ENCODE peak calls at places on chromosomes 7 and 10, in four cellular contexts. One of them, this sample, is unnamed.

GRCh38 chr10:71219918-71220688 is 7.7 kb downstream of the UNC5B start:
- DNase-seq in lower lobe of right lung: no peak
- DNase-seq in choroid plexus epithelial cell: no peak
- DNase-seq in ovary: no peak
- DNase-seq in this sample: no peak

GRCh38 chr10:109027534-109028185 is 895.7 kb downstream of the XPNPEP1 start:
- DNase-seq in lower lobe of right lung: no peak
- DNase-seq in ovary: no peak
- DNase-seq in choroid plexus epithelial cell: no peak
- DNase-seq in this sample: no peak

GRCh38 chr7:68321076-68321639 is 1277.1 kb upstream of the AUTS2 start:
- DNase-seq in lower lobe of right lung: no peak
- DNase-seq in ovary: peak; percentile 48
- DNase-seq in choroid plexus epithelial cell: no peak
- DNase-seq in this sample: no peak

GRCh38 chr10:31095677-31096076 is 64.0 kb upstream of the ZNF438 start:
- DNase-seq in lower lobe of right lung: no peak
- DNase-seq in choroid plexus epithelial cell: no peak
- DNase-seq in ovary: no peak
- DNase-seq in this sample: no peak

GRCh38 chr10:108789911-108790310 is 1133.4 kb downstream of the XPNPEP1 start:
- DNase-seq in choroid plexus epithelial cell: peak; percentile 70
- DNase-seq in ovary: no peak
- DNase-seq in lower lobe of right lung: no peak
- DNase-seq in this sample: no peak

GRCh38 chr10:63410633-63411032 is 55.1 kb downstream of the JMJD1C start:
- DNase-seq in choroid plexus epithelial cell: no peak
- DNase-seq in lower lobe of right lung: no peak
- DNase-seq in ovary: no peak
- DNase-seq in this sample: no peak

GRCh38 chr7:45569290-45569685 is 4.9 kb upstream of the ADCY1 start:
- DNase-seq in choroid plexus epithelial cell: no peak
- DNase-seq in ovary: no peak
- DNase-seq in lower lobe of right lung: no peak
- DNase-seq in this sample: no peak

GRCh38 chr10:11756766-11757315 is 14.7 kb downstream of the ECHDC3 start:
- DNase-seq in ovary: no peak
- DNase-seq in choroid plexus epithelial cell: no peak
- DNase-seq in lower lobe of right lung: no peak
- DNase-seq in this sample: peak; percentile 0

GRCh38 chr10:46541735-46542566 is 14.5 kb downstream of the GPRIN2 start:
- DNase-seq in lower lobe of right lung: peak; percentile 47
- DNase-seq in choroid plexus epithelial cell: no peak
- DNase-seq in ovary: peak; percentile 21
- DNase-seq in this sample: peak; percentile 26

GRCh38 chr7:7944619-7945282 is 23.8 kb upstream of the GLCCI1 start:
- DNase-seq in choroid plexus epithelial cell: peak; percentile 4
- DNase-seq in ovary: no peak
- DNase-seq in lower lobe of right lung: no peak
- DNase-seq in this sample: no peak

GRCh38 chr10:129790710-129791446 is 173.2 kb downstream of the EBF3 start:
- DNase-seq in lower lobe of right lung: no peak
- DNase-seq in choroid plexus epithelial cell: no peak
- DNase-seq in ovary: no peak
- DNase-seq in this sample: no peak

GRCh38 chr7:158497627-158498026 is 90.0 kb downstream of the PTPRN2 start:
- DNase-seq in lower lobe of right lung: no peak
- DNase-seq in ovary: no peak
- DNase-seq in choroid plexus epithelial cell: no peak
- DNase-seq in this sample: no peak

GRCh38 chr10:34814228-34815173 is 595 bp downstream of the PARD3 start:
- DNase-seq in choroid plexus epithelial cell: no peak
- DNase-seq in ovary: peak; percentile 79
- DNase-seq in lower lobe of right lung: no peak
- DNase-seq in this sample: no peak
- TF ChIP-seq CTCF in choroid plexus epithelial cell: no peak
- TF ChIP-seq CTCF in ovary: no peak
- TF ChIP-seq CTCF in lower lobe of right lung: no peak
- TF ChIP-seq CTCF in this sample: no peak

GRCh38 chr7:117896339-117896738 is 23.1 kb upstream of the CTTNBP2 start:
- DNase-seq in choroid plexus epithelial cell: no peak
- DNase-seq in ovary: no peak
- DNase-seq in lower lobe of right lung: no peak
- DNase-seq in this sample: no peak
- H3K4me3 ChIP-seq in choroid plexus epithelial cell: no peak overlapping the region
- H3K4me3 ChIP-seq in ovary: no peak overlapping the region
- H3K4me3 ChIP-seq in lower lobe of right lung: no peak overlapping the region
- H3K4me3 ChIP-seq in this sample: no peak overlapping the region

GRCh38 chr10:103600956-103601569 is 107.6 kb downstream of the NEURL1 start:
- DNase-seq in choroid plexus epithelial cell: no peak
- DNase-seq in ovary: no peak
- DNase-seq in lower lobe of right lung: no peak
- DNase-seq in this sample: peak; percentile 8

GRCh38 chr10:103600325-103600724 is 106.8 kb downstream of the NEURL1 start:
- DNase-seq in choroid plexus epithelial cell: no peak
- DNase-seq in lower lobe of right lung: no peak
- DNase-seq in ovary: no peak
- DNase-seq in this sample: no peak

GRCh38 chr10:103599907-103600306 is 106.4 kb downstream of the NEURL1 start:
- DNase-seq in lower lobe of right lung: no peak
- DNase-seq in choroid plexus epithelial cell: no peak
- DNase-seq in ovary: no peak
- DNase-seq in this sample: no peak

GRCh38 chr10:103599211-103599610 is 105.7 kb downstream of the NEURL1 start:
- DNase-seq in lower lobe of right lung: no peak
- DNase-seq in ovary: peak; percentile 45
- DNase-seq in choroid plexus epithelial cell: no peak
- DNase-seq in this sample: peak; percentile 55

GRCh38 chr10:103598654-103599115 is 105.2 kb downstream of the NEURL1 start:
- DNase-seq in choroid plexus epithelial cell: peak; percentile 79
- DNase-seq in lower lobe of right lung: no peak
- DNase-seq in ovary: peak; percentile 70
- DNase-seq in this sample: peak; percentile 80
- TF ChIP-seq CTCF in choroid plexus epithelial cell: peak; percentile 82
- TF ChIP-seq CTCF in lower lobe of right lung: peak; percentile 54
- TF ChIP-seq CTCF in ovary: peak; percentile 74
- TF ChIP-seq CTCF in this sample: peak; percentile 74

GRCh38 chr7:38862666-38863065 is 46.3 kb downstream of the VPS41 start:
- DNase-seq in ovary: no peak
- DNase-seq in choroid plexus epithelial cell: no peak
- DNase-seq in lower lobe of right lung: no peak
- DNase-seq in this sample: no peak

GRCh38 chr7:38855389-38855788 is 53.6 kb downstream of the VPS41 start:
- DNase-seq in ovary: no peak
- DNase-seq in lower lobe of right lung: no peak
- DNase-seq in choroid plexus epithelial cell: no peak
- DNase-seq in this sample: no peak

GRCh38 chr7:38855867-38856266 is 53.1 kb downstream of the VPS41 start:
- DNase-seq in choroid plexus epithelial cell: no peak
- DNase-seq in ovary: no peak
- DNase-seq in lower lobe of right lung: no peak
- DNase-seq in this sample: no peak

GRCh38 chr7:38863609-38864291 is 45.2 kb downstream of the VPS41 start:
- DNase-seq in lower lobe of right lung: no peak
- DNase-seq in ovary: no peak
- DNase-seq in choroid plexus epithelial cell: no peak
- DNase-seq in this sample: no peak

DNA sequence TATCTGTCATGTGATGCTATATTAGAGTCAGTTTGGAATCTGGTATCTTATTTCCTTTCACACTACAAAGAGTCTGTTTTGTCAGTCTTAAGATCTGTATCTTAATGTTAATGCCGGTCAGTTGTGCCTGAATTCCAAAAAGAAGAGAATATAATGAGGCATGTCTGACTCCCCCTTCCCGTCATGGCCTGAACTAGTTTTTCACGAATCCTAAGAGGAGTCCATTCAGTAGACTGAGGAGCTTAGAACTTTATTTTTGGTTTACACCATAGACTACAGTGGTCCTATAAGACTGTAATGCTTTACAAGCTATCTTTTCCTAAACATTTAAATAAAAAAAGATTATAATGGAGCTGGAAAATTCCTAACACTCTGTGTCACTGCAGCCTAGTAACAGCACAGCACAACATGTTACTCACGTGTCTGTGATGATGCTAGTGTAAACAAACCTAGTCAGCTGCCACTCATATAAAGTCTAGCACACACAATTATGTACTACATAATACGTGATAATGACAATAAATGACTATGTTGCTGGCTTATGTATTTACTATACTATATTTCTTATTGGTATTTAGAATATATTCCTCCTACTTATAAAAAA is 50.6 kb downstream of the VPS41 start:
- DNase-seq in choroid plexus epithelial cell: peak; percentile 69
- DNase-seq in ovary: no peak
- DNase-seq in lower lobe of right lung: no peak
- DNase-seq in this sample: no peak
- H3K4me3 ChIP-seq in choroid plexus epithelial cell: no peak overlapping the region
- H3K4me3 ChIP-seq in ovary: no peak overlapping the region
- H3K4me3 ChIP-seq in lower lobe of right lung: no peak overlapping the region
- H3K4me3 ChIP-seq in this sample: no peak overlapping the region

DNA sequence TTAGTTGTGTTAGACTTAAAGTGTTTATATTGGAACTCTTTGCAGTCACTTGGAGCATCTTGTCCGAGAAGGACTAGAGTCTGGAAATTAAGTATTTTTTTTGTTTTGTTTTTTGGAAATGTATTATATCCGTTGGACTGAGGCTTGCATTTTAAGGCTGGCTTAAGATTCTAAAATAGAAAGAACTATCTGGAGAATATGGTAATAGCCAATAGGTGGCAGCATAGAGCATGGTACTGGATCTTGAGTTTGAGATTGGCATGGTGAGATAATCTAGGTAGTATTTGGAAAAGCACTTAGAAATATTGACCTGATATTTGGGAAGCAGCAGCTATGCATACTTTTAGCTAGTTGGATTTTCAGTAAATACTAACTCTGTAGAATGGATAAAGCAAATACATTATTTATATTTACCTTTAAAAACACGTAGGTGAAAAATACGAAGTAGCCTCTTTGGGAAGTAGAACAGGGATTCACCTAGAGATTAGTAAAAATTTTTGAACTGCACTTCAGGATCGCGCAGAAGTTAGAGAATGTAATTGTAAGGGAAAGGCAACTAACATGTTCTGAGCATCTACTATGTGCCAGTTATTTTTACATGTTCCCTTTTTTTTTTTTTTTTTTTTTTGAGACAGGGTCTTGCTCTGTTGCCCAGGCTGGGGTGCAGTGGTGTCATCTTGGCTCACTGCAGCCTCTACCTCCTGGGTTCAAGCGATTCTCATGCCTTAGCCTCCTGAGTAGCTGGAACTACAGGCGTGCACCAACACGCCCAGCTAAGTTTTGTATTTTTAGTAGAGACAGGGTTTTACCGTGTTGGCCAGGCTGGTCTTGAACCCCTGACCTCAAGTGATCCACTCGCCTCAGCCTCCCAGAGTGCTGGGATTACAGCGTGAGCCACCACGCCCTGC is 78.6 kb downstream of the LCOR start:
- DNase-seq in choroid plexus epithelial cell: peak; percentile 63
- DNase-seq in lower lobe of right lung: no peak
- DNase-seq in ovary: no peak
- DNase-seq in this sample: no peak
- TF ChIP-seq CTCF in choroid plexus epithelial cell: peak; percentile 68
- TF ChIP-seq CTCF in lower lobe of right lung: peak; percentile 57
- TF ChIP-seq CTCF in ovary: no peak
- TF ChIP-seq CTCF in this sample: peak; percentile 49

DNA sequence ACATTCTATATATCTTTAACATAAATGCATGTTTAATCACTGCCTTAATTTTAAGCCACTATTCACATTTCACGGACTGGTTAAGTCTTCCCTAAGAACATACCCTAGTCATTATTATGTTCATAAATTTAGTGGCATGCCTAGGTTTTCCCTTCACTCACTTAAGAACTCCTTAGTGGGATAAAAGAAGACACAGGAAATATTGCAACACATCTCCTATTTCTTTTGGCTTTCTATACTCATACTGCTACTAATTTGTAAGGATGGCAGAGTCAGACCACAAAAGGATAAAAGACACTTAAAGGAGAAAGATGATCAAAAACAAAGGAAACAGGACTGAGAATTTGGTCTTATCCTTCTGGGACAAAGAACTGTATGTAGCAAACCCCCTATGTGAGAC is 951.4 kb downstream of the SORCS3 start:
- DNase-seq in lower lobe of right lung: no peak
- DNase-seq in choroid plexus epithelial cell: no peak
- DNase-seq in ovary: no peak
- DNase-seq in this sample: no peak
- H3K4me3 ChIP-seq in lower lobe of right lung: no peak overlapping the region
- H3K4me3 ChIP-seq in choroid plexus epithelial cell: no peak overlapping the region
- H3K4me3 ChIP-seq in ovary: no peak overlapping the region
- H3K4me3 ChIP-seq in this sample: no peak overlapping the region

GRCh38 chr7:1923409-1924053 is 253.5 kb downstream of the ELFN1 start:
- DNase-seq in lower lobe of right lung: peak; percentile 20
- DNase-seq in ovary: no peak
- DNase-seq in choroid plexus epithelial cell: no peak
- DNase-seq in this sample: no peak

GRCh38 chr7:1926908-1927306 is 256.8 kb downstream of the ELFN1 start:
- DNase-seq in ovary: no peak
- DNase-seq in choroid plexus epithelial cell: no peak
- DNase-seq in lower lobe of right lung: no peak
- DNase-seq in this sample: no peak

GRCh38 chr7:1924185-1924817 is 254.2 kb downstream of the ELFN1 start:
- DNase-seq in lower lobe of right lung: no peak
- DNase-seq in choroid plexus epithelial cell: peak; percentile 15
- DNase-seq in ovary: no peak
- DNase-seq in this sample: no peak

GRCh38 chr7:1925973-1926907 is 256.2 kb downstream of the ELFN1 start:
- DNase-seq in ovary: no peak
- DNase-seq in choroid plexus epithelial cell: no peak
- DNase-seq in lower lobe of right lung: no peak
- DNase-seq in this sample: no peak

DNA sequence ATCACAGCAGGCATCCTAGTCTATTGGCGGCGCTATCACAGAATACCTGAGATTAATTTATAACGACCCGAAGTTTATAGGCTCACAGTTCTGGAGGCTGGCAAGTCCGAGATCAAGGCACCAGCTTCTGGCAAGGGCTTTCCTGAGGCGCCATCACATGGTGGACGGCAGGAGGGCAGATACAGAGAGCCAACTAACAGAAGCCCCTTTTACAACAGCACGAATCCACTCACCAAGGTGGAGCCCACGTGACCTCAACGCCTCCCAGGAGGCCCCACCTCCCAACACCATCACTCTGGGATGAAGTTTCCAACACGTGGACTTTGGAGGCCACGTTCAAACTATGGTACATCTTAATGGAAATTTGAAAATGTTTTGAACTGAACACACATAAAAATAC is 255.3 kb downstream of the ELFN1 start:
- DNase-seq in lower lobe of right lung: peak; percentile 38
- DNase-seq in ovary: no peak
- DNase-seq in choroid plexus epithelial cell: no peak
- DNase-seq in this sample: no peak
- TF ChIP-seq CTCF in lower lobe of right lung: no peak
- TF ChIP-seq CTCF in ovary: no peak
- TF ChIP-seq CTCF in choroid plexus epithelial cell: peak; percentile 27
- TF ChIP-seq CTCF in this sample: no peak

GRCh38 chr7:129798616-129799349 is 154.0 kb downstream of the UBE2H start:
- DNase-seq in lower lobe of right lung: no peak
- DNase-seq in ovary: no peak
- DNase-seq in choroid plexus epithelial cell: no peak
- DNase-seq in this sample: no peak
- H3K4me3 ChIP-seq in lower lobe of right lung: no peak overlapping the region
- H3K4me3 ChIP-seq in ovary: no peak overlapping the region
- H3K4me3 ChIP-seq in choroid plexus epithelial cell: no peak overlapping the region
- H3K4me3 ChIP-seq in this sample: no peak overlapping the region

GRCh38 chr7:51639661-51640340 is 323.2 kb upstream of the COBL start:
- DNase-seq in choroid plexus epithelial cell: no peak
- DNase-seq in ovary: no peak
- DNase-seq in lower lobe of right lung: no peak
- DNase-seq in this sample: no peak
- TF ChIP-seq CTCF in choroid plexus epithelial cell: no peak
- TF ChIP-seq CTCF in ovary: no peak
- TF ChIP-seq CTCF in lower lobe of right lung: no peak
- TF ChIP-seq CTCF in this sample: no peak

This sample was measured in dorsolateral prefrontal cortex.